ENCODE peak calls at places on chromosomes 13 and 19, in seven cellular contexts. V is HL-60; L is stimulated activated CD4-positive, alpha-beta T cell treated with anti-CD3 and anti-CD28 coated beads, Interleukin-1b, Interleukin-23, amount 100 ng/mL, for 24 hours; T is stomach; H is astrocyte of the spinal cord; B is amniotic stem cell; N is activated naive CD4-positive, alpha-beta T cell. Y is an unnamed sample.

GRCh38 chr19:10812196-10812595 is 23.8 kb downstream of the TMED1 start:
- DNase-seq in H (no peak), N (no peak), V (no peak), B (no peak), T (no peak), L (no peak), Y (no peak)

GRCh38 chr19:46634045-46634655 is 1.9 kb downstream of the GNG8 start:
- DNase-seq in T (peak), V (peak), H (peak), L (peak), N (peak), B (no peak), Y (peak)

GRCh38 chr13:99269627-99270252 is 11.6 kb upstream of the GPR18 start:
- DNase-seq in N (no peak), H (peak), T (no peak), V (peak), B (no peak), L (no peak), Y (peak)

GRCh38 chr19:44447864-44448674 is at the start of gene ZNF229:
- DNase-seq in N (peak), T (peak), V (peak), H (peak), B (peak), L (peak), Y (peak)

GRCh38 chr13:99686157-99686572 is 184.9 kb downstream of the TM9SF2 start:
- DNase-seq in T (no peak), H (peak), V (no peak), N (no peak), L (no peak), B (no peak), Y (no peak)

GRCh38 chr19:18948976-18949356 is 7.9 kb upstream of the HOMER3 start:
- DNase-seq in V (no peak), H (no peak), L (no peak), T (no peak), B (no peak), N (no peak), Y (no peak)

GRCh38 chr13:34698953-34699352 is 243.1 kb upstream of the NBEA start:
- DNase-seq in H (no peak), L (no peak), V (no peak), B (no peak), T (no peak), N (no peak), Y (no peak)

GRCh38 chr13:30049692-30050091 is 199.3 kb upstream of the UBL3 start:
- DNase-seq in L (no peak), B (no peak), H (no peak), T (no peak), N (no peak), V (no peak), Y (no peak)

Y was measured in activated gamma-delta T cell treated with Interleukin-2 at 50 U/mL for 16 hours.